ENCODE peak calls at places on chromosome 1, in four cellular contexts. Q, P, E and N are unnamed samples. For H3K79me2, the result is how much of the 10 kb centered on the place peaks cover.

GRCh38 chr1:156667968-156668709 is 9.1 kb downstream of the NES start:
- DNase-seq in Q (no peak), P (peak), E (no peak), N (peak)

GRCh38 chr1:3671371-3672180 is 19.3 kb downstream of the TP73 start:
- DNase-seq in Q (no peak), P (peak), E (no peak), N (no peak)

GRCh38 chr1:60809204-60809985 is 273.0 kb upstream of the NFIA start:
- DNase-seq in Q (no peak), P (no peak), E (peak), N (peak)

GRCh38 chr1:244741692-244742091 is 88.8 kb downstream of the DESI2 start:
- DNase-seq in Q (no peak), P (no peak), E (no peak), N (no peak)

GRCh38 chr1:75203415-75204277 is 69.5 kb downstream of the LHX8 start:
- DNase-seq in Q (peak), P (no peak), E (peak), N (peak)

GRCh38 chr1:15153184-15153841 is at the start of gene TMEM51:
- DNase-seq in Q (no peak), P (peak), E (peak), N (peak)

GRCh38 chr1:156592158-156592909 is 758 bp downstream of the NAXE start:
- DNase-seq in Q (no peak), P (no peak), E (no peak), N (no peak)

GRCh38 chr1:226687476-226687875 is 51.6 kb downstream of the ITPKB start:
- DNase-seq in Q (no peak), P (no peak), E (no peak), N (no peak)

GRCh38 chr1:24742090-24742938 is 2.9 kb upstream of the CLIC4 start:
- DNase-seq in Q (no peak), P (peak), E (peak), N (no peak)

GRCh38 chr1:12302798-12303447 is 73.1 kb downstream of the VPS13D start:
- DNase-seq in Q (no peak), P (no peak), E (peak), N (no peak)

GRCh38 chr1:12142891-12143630 is 23.7 kb upstream of the TNFRSF1B start:
- DNase-seq in Q (no peak), P (no peak), E (no peak), N (no peak)

GRCh38 chr1:92956254-92956653 is 5.0 kb downstream of the DIPK1A start:
- DNase-seq in Q (no peak), P (no peak), E (no peak), N (no peak)
- H3K79me2 ChIP-seq in Q (under half), P (under half), E (under half), N (under half)

DNA sequence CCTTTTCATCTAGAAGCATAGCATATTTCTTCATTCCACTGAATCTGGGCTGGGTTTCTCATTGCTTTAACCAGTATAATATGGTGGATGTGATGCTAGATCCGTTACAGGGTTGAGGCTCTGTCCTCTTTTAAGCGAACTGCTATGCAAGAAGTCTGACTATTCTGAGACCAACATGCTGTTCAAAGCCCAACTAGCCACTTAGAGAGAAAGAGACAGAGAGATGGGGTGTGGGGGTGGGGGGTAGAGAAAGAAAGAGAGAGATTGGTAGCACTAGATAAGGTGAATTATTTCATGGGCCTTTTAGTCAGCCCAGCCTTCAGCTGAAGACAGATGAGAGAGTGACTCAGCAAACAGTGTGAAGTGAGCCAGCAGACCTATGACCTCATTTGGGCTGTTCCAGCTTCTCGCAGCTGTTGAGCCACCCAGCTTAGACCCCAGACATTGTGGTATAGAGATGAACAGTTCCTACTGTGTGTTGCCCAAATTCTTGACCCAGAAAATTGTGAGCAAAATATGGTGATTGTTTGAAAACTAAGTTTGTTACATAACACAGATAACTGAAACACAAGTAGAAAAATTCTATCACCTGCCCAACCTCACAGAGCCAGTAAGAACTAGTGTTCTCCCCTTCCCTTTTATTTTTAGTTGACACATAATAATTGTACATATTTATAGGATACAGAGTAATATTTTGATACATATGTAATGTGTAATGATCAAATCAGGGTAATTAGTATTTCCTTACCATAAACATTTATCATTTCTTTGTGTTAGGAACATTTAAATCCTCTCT is 40.7 kb upstream of the PRKACB start:
- DNase-seq in Q (peak), P (peak), E (peak), N (peak)
- H2AFZ ChIP-seq in Q (no peak), P (no peak), E (no peak), N (no peak)

DNA sequence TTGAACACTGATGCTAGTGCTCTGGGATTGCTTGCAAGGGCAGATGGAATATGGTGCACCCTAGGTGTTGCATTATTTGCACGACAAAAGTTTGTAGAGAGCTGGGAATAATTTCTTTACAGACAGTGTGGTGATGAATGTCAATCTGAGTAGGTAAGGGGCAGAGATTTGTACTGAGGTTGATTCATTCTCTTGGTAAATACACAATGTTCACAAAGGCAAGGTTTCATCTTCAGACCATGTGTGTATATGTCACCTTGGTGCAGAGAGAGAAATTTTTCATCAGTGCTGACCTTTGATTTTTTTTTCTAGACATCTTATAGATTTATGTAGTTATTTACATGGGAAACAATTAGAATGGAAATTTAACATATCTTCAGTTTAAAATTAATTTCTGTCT is 5.0 kb downstream of the PTPRC start:
- DNase-seq in Q (no peak), P (no peak), E (no peak), N (no peak)
- H3K9ac ChIP-seq in Q (no peak), P (no peak), E (no peak), N (no peak)

DNA sequence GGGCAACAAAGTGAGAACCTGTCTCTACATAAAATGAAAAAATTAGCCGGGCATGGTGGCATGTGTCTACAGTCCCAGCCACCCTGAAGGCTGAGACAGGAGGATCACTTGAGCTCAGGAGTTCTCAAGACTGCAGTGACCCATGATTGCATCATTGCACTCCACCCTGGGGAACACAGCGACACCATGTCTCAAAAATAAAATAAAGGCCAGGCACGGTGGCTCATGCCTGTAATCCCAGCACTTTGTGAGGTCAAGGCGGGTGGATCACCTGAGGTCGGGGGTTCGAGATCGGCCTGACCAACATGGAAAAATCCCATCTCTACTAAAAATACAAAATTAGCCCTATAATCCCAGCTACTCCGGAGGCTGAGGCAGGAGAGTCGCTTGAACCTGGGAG is 20.1 kb downstream of the ANKRD13C start:
- DNase-seq in Q (peak), P (no peak), E (no peak), N (no peak)
- H3K79me2 ChIP-seq in Q (half or more), P (under half), E (half or more), N (half or more)

DNA sequence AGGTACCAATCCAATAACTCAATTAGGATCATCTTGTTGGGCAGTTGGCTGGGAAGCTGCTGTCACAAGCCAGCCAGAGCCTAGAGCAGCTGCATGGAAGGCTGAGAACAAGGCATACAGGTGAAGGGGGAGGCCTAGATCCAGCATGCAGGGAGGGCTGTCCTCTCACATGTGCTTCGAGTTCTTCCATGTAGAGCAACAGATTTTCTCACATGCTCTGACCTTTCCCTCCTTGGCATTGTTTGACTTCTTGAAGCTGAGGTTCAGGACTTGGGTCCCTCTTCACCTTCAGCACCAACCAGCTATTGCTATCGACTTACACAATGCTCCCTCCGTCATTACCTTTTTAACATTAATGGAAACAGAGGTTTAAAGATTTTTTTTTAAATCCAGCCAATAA is 257.7 kb downstream of the ATG4C start:
- DNase-seq in Q (no peak), P (no peak), E (no peak), N (no peak)
- H2AFZ ChIP-seq in Q (no peak), P (no peak), E (no peak), N (no peak)

GRCh38 chr1:53956308-53957168 is 10.4 kb downstream of the LRRC42 start:
- DNase-seq in Q (no peak), P (no peak), E (no peak), N (no peak)

GRCh38 chr1:53959664-53960250 is 13.6 kb downstream of the LRRC42 start:
- DNase-seq in Q (no peak), P (no peak), E (no peak), N (no peak)

GRCh38 chr1:53962395-53962794 is 16.2 kb downstream of the LRRC42 start:
- DNase-seq in Q (no peak), P (no peak), E (no peak), N (no peak)

GRCh38 chr1:53954128-53954527 is 8.0 kb downstream of the LRRC42 start:
- DNase-seq in Q (no peak), P (no peak), E (no peak), N (no peak)

GRCh38 chr1:53957231-53957818 is 11.2 kb downstream of the LRRC42 start:
- DNase-seq in Q (peak), P (no peak), E (peak), N (no peak)
- H3K9ac ChIP-seq in Q (peak), P (peak), E (peak), N (no peak)

GRCh38 chr1:23062271-23062670 is 43.0 kb downstream of the KDM1A start:
- DNase-seq in Q (no peak), P (no peak), E (no peak), N (no peak)
- H3K79me2 ChIP-seq in Q (under half), P (under half), E (under half), N (half or more)

GRCh38 chr1:65526049-65526556 is 105.6 kb downstream of the LEPR start:
- DNase-seq in Q (no peak), P (no peak), E (no peak), N (no peak)

GRCh38 chr1:65525297-65526048 is 105.0 kb downstream of the LEPR start:
- DNase-seq in Q (no peak), P (peak), E (no peak), N (peak)

GRCh38 chr1:65527672-65528071 is 107.2 kb downstream of the LEPR start:
- DNase-seq in Q (no peak), P (no peak), E (no peak), N (peak)

GRCh38 chr1:65527211-65527610 is 106.7 kb downstream of the LEPR start:
- DNase-seq in Q (no peak), P (no peak), E (peak), N (no peak)

DNA sequence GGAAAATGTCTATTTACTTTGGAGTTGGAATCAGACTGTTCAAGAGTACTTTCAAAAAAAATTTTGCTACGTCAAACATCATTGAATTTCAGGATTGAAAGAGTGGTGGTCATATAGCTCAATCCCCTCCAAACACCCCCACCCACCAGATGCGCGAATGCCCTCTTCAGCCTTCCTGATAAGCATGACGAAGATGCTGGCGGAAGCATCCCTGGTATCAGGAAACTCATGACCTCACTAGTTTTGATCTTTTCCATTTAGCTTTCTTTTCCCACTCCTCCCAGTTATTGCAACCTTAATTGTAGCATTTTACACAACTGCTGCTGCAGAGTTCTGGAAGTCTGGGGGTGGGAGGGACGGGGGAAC is 104.4 kb downstream of the LEPR start:
- DNase-seq in Q (no peak), P (no peak), E (no peak), N (peak)
- H2AFZ ChIP-seq in Q (no peak), P (no peak), E (no peak), N (peak)